ENCODE peak calls at places on chromosome 22, in ten cellular contexts. One of them, this sample, is unnamed.

GRCh38 chr22:40491990-40492631 is 121.7 kb downstream of the SGSM3 start:
- DNase-seq in dorsolateral prefrontal cortex: peak; percentile 19
- DNase-seq in DND-41: no peak
- DNase-seq in breast epithelium: no peak
- DNase-seq in kidney: no peak
- DNase-seq in stomach: no peak
- DNase-seq in neural progenitor cell: no peak
- DNase-seq in Peyer's patch: no peak
- DNase-seq in prostate gland: no peak
- DNase-seq in mammary epithelial cell: no peak
- DNase-seq in this sample: no peak

GRCh38 chr22:40414838-40415505 is 44.6 kb downstream of the SGSM3 start:
- DNase-seq in mammary epithelial cell: no peak
- DNase-seq in breast epithelium: no peak
- DNase-seq in stomach: no peak
- DNase-seq in dorsolateral prefrontal cortex: no peak
- DNase-seq in prostate gland: no peak
- DNase-seq in kidney: peak; percentile 73
- DNase-seq in DND-41: no peak
- DNase-seq in neural progenitor cell: no peak
- DNase-seq in Peyer's patch: no peak
- DNase-seq in this sample: no peak

GRCh38 chr22:36461665-36462474 is 19.6 kb downstream of the TXN2 start:
- DNase-seq in stomach: no peak
- DNase-seq in prostate gland: no peak
- DNase-seq in mammary epithelial cell: peak; percentile 92
- DNase-seq in kidney: peak; percentile 92
- DNase-seq in DND-41: no peak
- DNase-seq in Peyer's patch: no peak
- DNase-seq in breast epithelium: peak; percentile 96
- DNase-seq in dorsolateral prefrontal cortex: no peak
- DNase-seq in neural progenitor cell: no peak
- DNase-seq in this sample: peak; percentile 62

GRCh38 chr22:19275513-19275912 is 16.0 kb downstream of the CLTCL1 start:
- DNase-seq in DND-41: no peak
- DNase-seq in dorsolateral prefrontal cortex: no peak
- DNase-seq in Peyer's patch: no peak
- DNase-seq in mammary epithelial cell: no peak
- DNase-seq in breast epithelium: no peak
- DNase-seq in kidney: no peak
- DNase-seq in neural progenitor cell: no peak
- DNase-seq in stomach: no peak
- DNase-seq in prostate gland: no peak
- DNase-seq in this sample: no peak

GRCh38 chr22:49534386-49534785 is 293.3 kb downstream of the BRD1 start:
- DNase-seq in Peyer's patch: peak; percentile 42
- DNase-seq in DND-41: no peak
- DNase-seq in prostate gland: no peak
- DNase-seq in dorsolateral prefrontal cortex: no peak
- DNase-seq in stomach: no peak
- DNase-seq in breast epithelium: no peak
- DNase-seq in neural progenitor cell: peak; percentile 14
- DNase-seq in mammary epithelial cell: no peak
- DNase-seq in kidney: peak; percentile 20
- DNase-seq in this sample: no peak

GRCh38 chr22:47776329-47776728 is 1013.9 kb downstream of the TBC1D22A start:
- DNase-seq in dorsolateral prefrontal cortex: no peak
- DNase-seq in mammary epithelial cell: no peak
- DNase-seq in DND-41: no peak
- DNase-seq in prostate gland: no peak
- DNase-seq in kidney: peak; percentile 62
- DNase-seq in Peyer's patch: no peak
- DNase-seq in stomach: no peak
- DNase-seq in breast epithelium: no peak
- DNase-seq in neural progenitor cell: peak; percentile 51
- DNase-seq in this sample: no peak

GRCh38 chr22:19852177-19852781 is 2.4 kb downstream of the GNB1L start:
- DNase-seq in DND-41: no peak
- DNase-seq in stomach: no peak
- DNase-seq in mammary epithelial cell: no peak
- DNase-seq in kidney: peak; percentile 60
- DNase-seq in neural progenitor cell: no peak
- DNase-seq in Peyer's patch: no peak
- DNase-seq in prostate gland: no peak
- DNase-seq in dorsolateral prefrontal cortex: no peak
- DNase-seq in breast epithelium: no peak
- DNase-seq in this sample: no peak

GRCh38 chr22:30254307-30254706 is 7.7 kb upstream of the LIF start:
- DNase-seq in breast epithelium: no peak
- DNase-seq in DND-41: no peak
- DNase-seq in neural progenitor cell: no peak
- DNase-seq in kidney: no peak
- DNase-seq in prostate gland: no peak
- DNase-seq in stomach: no peak
- DNase-seq in mammary epithelial cell: no peak
- DNase-seq in dorsolateral prefrontal cortex: no peak
- DNase-seq in Peyer's patch: no peak
- DNase-seq in this sample: no peak

GRCh38 chr22:41768420-41768819 is 32.1 kb upstream of the CCDC134 start:
- DNase-seq in DND-41: no peak
- DNase-seq in kidney: no peak
- DNase-seq in mammary epithelial cell: peak; percentile 58
- DNase-seq in prostate gland: no peak
- DNase-seq in neural progenitor cell: no peak
- DNase-seq in breast epithelium: no peak
- DNase-seq in Peyer's patch: no peak
- DNase-seq in stomach: no peak
- DNase-seq in dorsolateral prefrontal cortex: no peak
- DNase-seq in this sample: no peak

GRCh38 chr22:45127866-45128265 is 35.9 kb upstream of the NUP50 start:
- DNase-seq in mammary epithelial cell: peak; percentile 36
- DNase-seq in stomach: no peak
- DNase-seq in prostate gland: no peak
- DNase-seq in DND-41: no peak
- DNase-seq in dorsolateral prefrontal cortex: no peak
- DNase-seq in breast epithelium: no peak
- DNase-seq in neural progenitor cell: no peak
- DNase-seq in Peyer's patch: no peak
- DNase-seq in kidney: no peak
- DNase-seq in this sample: no peak

GRCh38 chr22:18998998-18999397 is 62.9 kb upstream of the PRODH start:
- DNase-seq in Peyer's patch: no peak
- DNase-seq in dorsolateral prefrontal cortex: no peak
- DNase-seq in DND-41: no peak
- DNase-seq in prostate gland: no peak
- DNase-seq in mammary epithelial cell: no peak
- DNase-seq in kidney: no peak
- DNase-seq in breast epithelium: no peak
- DNase-seq in neural progenitor cell: peak; percentile 80
- DNase-seq in stomach: no peak
- DNase-seq in this sample: no peak

DNA sequence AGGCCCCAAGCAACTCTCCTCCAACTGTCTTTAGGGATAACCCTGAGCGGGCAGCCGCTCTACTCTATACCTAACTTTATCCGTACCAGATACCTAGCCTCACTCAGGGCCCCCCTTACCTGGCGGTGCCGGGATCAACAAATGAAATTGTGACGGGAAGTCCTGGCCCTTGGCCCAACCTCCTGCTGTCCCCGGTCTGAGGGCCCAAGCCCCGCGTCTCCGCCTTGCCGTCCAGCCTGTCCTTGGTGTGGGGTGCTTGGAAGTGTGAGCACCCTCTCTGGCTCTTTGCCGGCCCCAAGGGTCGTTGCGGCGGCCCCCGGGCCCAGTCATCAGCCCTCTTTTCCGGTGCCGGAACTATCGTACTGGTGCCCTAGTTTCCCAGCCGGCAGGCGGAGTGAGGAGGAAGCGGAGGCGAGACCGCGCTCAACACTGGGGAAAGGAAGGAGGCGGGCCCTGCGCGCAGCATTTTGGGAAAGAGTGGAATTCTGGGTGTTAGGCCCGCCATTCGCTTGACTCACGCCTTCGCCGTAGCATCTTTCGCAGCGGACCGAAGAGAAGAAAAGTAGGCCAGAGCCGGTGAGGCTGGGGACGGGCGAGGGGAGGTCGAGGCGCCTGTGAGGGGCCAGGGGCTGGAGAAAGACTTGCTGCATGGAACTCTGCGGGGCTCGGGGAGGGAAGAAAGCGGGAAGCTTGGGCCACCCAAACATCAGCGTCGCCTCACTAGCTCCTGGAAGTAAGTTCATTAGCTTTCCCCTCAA is at the start of gene SNRPD3:
- DNase-seq in kidney: peak; percentile 97
- DNase-seq in Peyer's patch: peak; percentile 95
- DNase-seq in dorsolateral prefrontal cortex: peak; percentile 95
- DNase-seq in prostate gland: peak; percentile 90
- DNase-seq in mammary epithelial cell: peak; percentile 90
- DNase-seq in neural progenitor cell: peak; percentile 96
- DNase-seq in stomach: peak; percentile 94
- DNase-seq in breast epithelium: peak; percentile 91
- DNase-seq in DND-41: peak; percentile 93
- DNase-seq in this sample: peak; percentile 79
- TF ChIP-seq CTCF in kidney: no peak
- TF ChIP-seq CTCF in Peyer's patch: no peak
- TF ChIP-seq CTCF in dorsolateral prefrontal cortex: peak; percentile 8
- TF ChIP-seq CTCF in prostate gland: no peak
- TF ChIP-seq CTCF in mammary epithelial cell: no peak
- TF ChIP-seq CTCF in neural progenitor cell: peak; percentile 8
- TF ChIP-seq CTCF in stomach: no peak
- TF ChIP-seq CTCF in breast epithelium: peak; percentile 46
- TF ChIP-seq CTCF in DND-41: no peak
- TF ChIP-seq CTCF in this sample: no peak

GRCh38 chr22:44067033-44067432 is 42.9 kb downstream of the PARVB start:
- DNase-seq in dorsolateral prefrontal cortex: no peak
- DNase-seq in Peyer's patch: no peak
- DNase-seq in mammary epithelial cell: no peak
- DNase-seq in breast epithelium: no peak
- DNase-seq in DND-41: no peak
- DNase-seq in kidney: no peak
- DNase-seq in prostate gland: no peak
- DNase-seq in stomach: no peak
- DNase-seq in neural progenitor cell: no peak
- DNase-seq in this sample: no peak
- H3K27ac ChIP-seq in dorsolateral prefrontal cortex: no peak overlapping the region
- H3K27ac ChIP-seq in Peyer's patch: no peak overlapping the region
- H3K27ac ChIP-seq in mammary epithelial cell: no peak overlapping the region
- H3K27ac ChIP-seq in breast epithelium: no peak overlapping the region
- H3K27ac ChIP-seq in DND-41: no peak overlapping the region
- H3K27ac ChIP-seq in kidney: no peak overlapping the region
- H3K27ac ChIP-seq in prostate gland: no peak overlapping the region
- H3K27ac ChIP-seq in stomach: no peak overlapping the region
- H3K27ac ChIP-seq in neural progenitor cell: no peak overlapping the region
- H3K27ac ChIP-seq in this sample: no peak overlapping the region

DNA sequence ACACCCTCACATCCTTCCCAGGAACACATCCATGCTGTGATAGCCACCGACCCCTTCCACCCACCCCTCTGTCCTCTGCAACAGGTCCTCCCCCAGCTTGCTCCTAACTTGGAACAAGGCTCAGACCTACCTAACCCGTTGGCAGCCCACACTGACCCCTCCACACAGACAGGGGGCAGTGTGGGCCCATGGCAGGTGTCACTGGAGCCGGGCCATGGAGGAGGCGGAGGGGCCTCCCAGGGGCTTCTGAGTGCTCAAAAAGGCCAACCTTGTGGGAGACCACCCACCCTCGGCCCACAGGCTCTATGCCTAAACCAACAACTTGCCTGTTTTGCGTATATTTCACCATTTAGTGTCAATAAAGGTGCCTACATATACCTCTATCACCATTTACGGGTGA is 57.0 kb downstream of the CERK start:
- DNase-seq in stomach: no peak
- DNase-seq in kidney: no peak
- DNase-seq in mammary epithelial cell: no peak
- DNase-seq in Peyer's patch: no peak
- DNase-seq in neural progenitor cell: no peak
- DNase-seq in DND-41: peak; percentile 37
- DNase-seq in dorsolateral prefrontal cortex: no peak
- DNase-seq in breast epithelium: no peak
- DNase-seq in prostate gland: no peak
- DNase-seq in this sample: no peak
- TF ChIP-seq CTCF in stomach: no peak
- TF ChIP-seq CTCF in kidney: no peak
- TF ChIP-seq CTCF in mammary epithelial cell: no peak
- TF ChIP-seq CTCF in Peyer's patch: peak; percentile 43
- TF ChIP-seq CTCF in neural progenitor cell: no peak
- TF ChIP-seq CTCF in DND-41: peak; percentile 62
- TF ChIP-seq CTCF in dorsolateral prefrontal cortex: no peak
- TF ChIP-seq CTCF in breast epithelium: no peak
- TF ChIP-seq CTCF in prostate gland: no peak
- TF ChIP-seq CTCF in this sample: no peak

GRCh38 chr22:17258015-17258827 is 39.0 kb upstream of the ADA2 start:
- DNase-seq in mammary epithelial cell: peak; percentile 65
- DNase-seq in neural progenitor cell: peak; percentile 88
- DNase-seq in Peyer's patch: peak; percentile 74
- DNase-seq in breast epithelium: peak; percentile 49
- DNase-seq in stomach: peak; percentile 53
- DNase-seq in kidney: peak; percentile 85
- DNase-seq in prostate gland: peak; percentile 74
- DNase-seq in DND-41: peak; percentile 92
- DNase-seq in dorsolateral prefrontal cortex: peak; percentile 46
- DNase-seq in this sample: peak; percentile 15
- H3K27ac ChIP-seq in mammary epithelial cell: no peak overlapping the region
- H3K27ac ChIP-seq in neural progenitor cell: peak overlapping the region; percentile 31
- H3K27ac ChIP-seq in Peyer's patch: peak overlapping the region; percentile 71
- H3K27ac ChIP-seq in breast epithelium: peak overlapping the region; percentile 68
- H3K27ac ChIP-seq in stomach: peak overlapping the region; percentile 56
- H3K27ac ChIP-seq in kidney: peak overlapping the region; percentile 47
- H3K27ac ChIP-seq in prostate gland: peak overlapping the region; percentile 75
- H3K27ac ChIP-seq in DND-41: peak overlapping the region; percentile 85
- H3K27ac ChIP-seq in dorsolateral prefrontal cortex: peak overlapping the region; percentile 35
- H3K27ac ChIP-seq in this sample: no peak overlapping the region

GRCh38 chr22:29031236-29031982 is 30.2 kb downstream of the C22orf31 start:
- DNase-seq in kidney: peak; percentile 93
- DNase-seq in dorsolateral prefrontal cortex: no peak
- DNase-seq in stomach: peak; percentile 44
- DNase-seq in DND-41: no peak
- DNase-seq in mammary epithelial cell: peak; percentile 96
- DNase-seq in neural progenitor cell: peak; percentile 66
- DNase-seq in Peyer's patch: no peak
- DNase-seq in prostate gland: peak; percentile 39
- DNase-seq in breast epithelium: peak; percentile 55
- DNase-seq in this sample: peak; percentile 41
- TF ChIP-seq CTCF in kidney: no peak
- TF ChIP-seq CTCF in dorsolateral prefrontal cortex: no peak
- TF ChIP-seq CTCF in stomach: no peak
- TF ChIP-seq CTCF in DND-41: no peak
- TF ChIP-seq CTCF in mammary epithelial cell: no peak
- TF ChIP-seq CTCF in neural progenitor cell: no peak
- TF ChIP-seq CTCF in Peyer's patch: no peak
- TF ChIP-seq CTCF in prostate gland: no peak
- TF ChIP-seq CTCF in breast epithelium: no peak
- TF ChIP-seq CTCF in this sample: no peak

This sample was measured in RWPE1.